ENCODE peak calls at places on chromosomes 2 and 18, in nine cellular contexts. One of them, this sample, is unnamed.

GRCh38 chr18:27665264-27665799 is 480.2 kb upstream of the CHST9 start:
- DNase-seq in HL-60: no peak
- DNase-seq in A549: no peak
- DNase-seq in K562: no peak
- DNase-seq in GM23338: peak
- DNase-seq in HCT116: no peak
- DNase-seq in GM12878: no peak
- DNase-seq in SK-N-SH: no peak
- DNase-seq in HepG2: no peak
- DNase-seq in this sample: no peak

GRCh38 chr18:57915241-57915640 is 112.1 kb upstream of the ATP8B1 start:
- DNase-seq in HL-60: no peak
- DNase-seq in A549: no peak
- DNase-seq in K562: no peak
- DNase-seq in GM23338: no peak
- DNase-seq in HCT116: no peak
- DNase-seq in GM12878: no peak
- DNase-seq in SK-N-SH: no peak
- DNase-seq in HepG2: no peak
- DNase-seq in this sample: no peak

GRCh38 chr2:95005726-95006125 is 19.8 kb upstream of the MAL start:
- DNase-seq in HL-60: no peak
- DNase-seq in A549: no peak
- DNase-seq in K562: no peak
- DNase-seq in GM23338: no peak
- DNase-seq in HCT116: no peak
- DNase-seq in GM12878: no peak
- DNase-seq in SK-N-SH: no peak
- DNase-seq in HepG2: no peak
- DNase-seq in this sample: no peak

GRCh38 chr18:39685303-39685902 is 2119.8 kb upstream of the CELF4 start:
- DNase-seq in HL-60: no peak
- DNase-seq in A549: no peak
- DNase-seq in K562: no peak
- DNase-seq in GM23338: peak
- DNase-seq in HCT116: no peak
- DNase-seq in GM12878: no peak
- DNase-seq in SK-N-SH: no peak
- DNase-seq in HepG2: peak
- DNase-seq in this sample: no peak

GRCh38 chr2:46632349-46632748 is 153.0 kb downstream of the TMEM247 start:
- DNase-seq in HL-60: no peak
- DNase-seq in A549: peak
- DNase-seq in K562: peak
- DNase-seq in GM23338: peak
- DNase-seq in HCT116: peak
- DNase-seq in GM12878: no peak
- DNase-seq in SK-N-SH: peak
- DNase-seq in HepG2: peak
- DNase-seq in this sample: no peak

GRCh38 chr18:63346471-63347183 is 20.4 kb downstream of the KDSR start:
- DNase-seq in HL-60: no peak
- DNase-seq in A549: no peak
- DNase-seq in K562: no peak
- DNase-seq in GM23338: no peak
- DNase-seq in HCT116: no peak
- DNase-seq in GM12878: no peak
- DNase-seq in SK-N-SH: no peak
- DNase-seq in HepG2: no peak
- DNase-seq in this sample: no peak

GRCh38 chr2:101792208-101792607 is 94.7 kb downstream of the MAP4K4 start:
- DNase-seq in HL-60: no peak
- DNase-seq in A549: no peak
- DNase-seq in K562: no peak
- DNase-seq in GM23338: no peak
- DNase-seq in HCT116: no peak
- DNase-seq in GM12878: no peak
- DNase-seq in SK-N-SH: no peak
- DNase-seq in HepG2: no peak
- DNase-seq in this sample: no peak

GRCh38 chr2:48715042-48715899 is 40.3 kb downstream of the LHCGR start:
- DNase-seq in HL-60: peak
- DNase-seq in A549: no peak
- DNase-seq in K562: no peak
- DNase-seq in GM23338: no peak
- DNase-seq in HCT116: no peak
- DNase-seq in GM12878: no peak
- DNase-seq in SK-N-SH: no peak
- DNase-seq in HepG2: no peak
- DNase-seq in this sample: no peak

GRCh38 chr2:151860613-151861146 is 32.5 kb upstream of the ARL5A start:
- DNase-seq in HL-60: no peak
- DNase-seq in A549: no peak
- DNase-seq in K562: no peak
- DNase-seq in GM23338: no peak
- DNase-seq in HCT116: no peak
- DNase-seq in GM12878: no peak
- DNase-seq in SK-N-SH: no peak
- DNase-seq in HepG2: no peak
- DNase-seq in this sample: no peak

GRCh38 chr2:10269291-10269690 is 33.4 kb upstream of the HPCAL1 start:
- DNase-seq in HL-60: no peak
- DNase-seq in A549: no peak
- DNase-seq in K562: no peak
- DNase-seq in GM23338: no peak
- DNase-seq in HCT116: no peak
- DNase-seq in GM12878: no peak
- DNase-seq in SK-N-SH: no peak
- DNase-seq in HepG2: no peak
- DNase-seq in this sample: no peak

GRCh38 chr2:191620144-191620543 is 57.8 kb upstream of the NABP1 start:
- DNase-seq in HL-60: no peak
- DNase-seq in A549: no peak
- DNase-seq in K562: peak
- DNase-seq in GM23338: no peak
- DNase-seq in HCT116: no peak
- DNase-seq in GM12878: no peak
- DNase-seq in SK-N-SH: no peak
- DNase-seq in HepG2: no peak
- DNase-seq in this sample: no peak

GRCh38 chr18:48263913-48264506 is 145.2 kb downstream of the ZBTB7C start:
- DNase-seq in HL-60: no peak
- DNase-seq in A549: no peak
- DNase-seq in K562: no peak
- DNase-seq in GM23338: no peak
- DNase-seq in HCT116: no peak
- DNase-seq in GM12878: no peak
- DNase-seq in SK-N-SH: peak
- DNase-seq in HepG2: no peak
- DNase-seq in this sample: no peak
- TF ChIP-seq REST in HL-60: no peak
- TF ChIP-seq REST in A549: no peak
- TF ChIP-seq REST in K562: no peak
- TF ChIP-seq REST in GM23338: no peak
- TF ChIP-seq REST in HCT116: no peak
- TF ChIP-seq REST in GM12878: no peak
- TF ChIP-seq REST in SK-N-SH: no peak
- TF ChIP-seq REST in HepG2: no peak
- TF ChIP-seq REST in this sample: no peak

DNA sequence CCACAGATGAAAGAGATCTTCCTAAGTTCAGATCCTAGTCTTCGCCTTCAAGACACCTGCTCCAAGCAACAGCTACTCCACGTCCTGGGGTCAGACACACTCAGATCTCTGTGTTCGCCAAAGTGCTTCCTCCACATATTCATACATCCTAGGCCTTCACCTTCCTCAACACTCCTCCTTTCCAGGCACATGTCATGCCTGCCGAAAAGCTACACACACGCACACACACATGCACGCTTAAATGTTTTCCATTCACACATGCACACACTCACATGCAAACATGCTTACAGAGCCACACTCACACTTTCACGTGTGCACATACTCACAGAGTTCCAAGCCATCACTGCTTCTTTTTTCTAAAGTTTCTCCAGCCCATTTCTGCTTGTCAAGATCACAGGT is 93.8 kb downstream of the PXDN start:
- DNase-seq in HL-60: no peak
- DNase-seq in A549: no peak
- DNase-seq in K562: no peak
- DNase-seq in GM23338: no peak
- DNase-seq in HCT116: no peak
- DNase-seq in GM12878: no peak
- DNase-seq in SK-N-SH: no peak
- DNase-seq in HepG2: no peak
- DNase-seq in this sample: no peak
- TF ChIP-seq REST in HL-60: no peak
- TF ChIP-seq REST in A549: no peak
- TF ChIP-seq REST in K562: no peak
- TF ChIP-seq REST in GM23338: no peak
- TF ChIP-seq REST in HCT116: no peak
- TF ChIP-seq REST in GM12878: no peak
- TF ChIP-seq REST in SK-N-SH: no peak
- TF ChIP-seq REST in HepG2: no peak
- TF ChIP-seq REST in this sample: no peak

GRCh38 chr2:66929632-66930385 is 467.3 kb upstream of the ETAA1 start:
- DNase-seq in HL-60: no peak
- DNase-seq in A549: no peak
- DNase-seq in K562: no peak
- DNase-seq in GM23338: no peak
- DNase-seq in HCT116: no peak
- DNase-seq in GM12878: no peak
- DNase-seq in SK-N-SH: no peak
- DNase-seq in HepG2: no peak
- DNase-seq in this sample: no peak
- TF ChIP-seq REST in HL-60: no peak
- TF ChIP-seq REST in A549: no peak
- TF ChIP-seq REST in K562: no peak
- TF ChIP-seq REST in GM23338: no peak
- TF ChIP-seq REST in HCT116: no peak
- TF ChIP-seq REST in GM12878: no peak
- TF ChIP-seq REST in SK-N-SH: no peak
- TF ChIP-seq REST in HepG2: no peak
- TF ChIP-seq REST in this sample: no peak

GRCh38 chr2:239917128-239917956 is 107.8 kb downstream of the NDUFA10 start:
- DNase-seq in HL-60: no peak
- DNase-seq in A549: no peak
- DNase-seq in K562: no peak
- DNase-seq in GM23338: no peak
- DNase-seq in HCT116: peak
- DNase-seq in GM12878: no peak
- DNase-seq in SK-N-SH: no peak
- DNase-seq in HepG2: no peak
- DNase-seq in this sample: no peak
- TF ChIP-seq REST in HL-60: no peak
- TF ChIP-seq REST in A549: no peak
- TF ChIP-seq REST in K562: no peak
- TF ChIP-seq REST in GM23338: no peak
- TF ChIP-seq REST in HCT116: no peak
- TF ChIP-seq REST in GM12878: no peak
- TF ChIP-seq REST in SK-N-SH: no peak
- TF ChIP-seq REST in HepG2: no peak
- TF ChIP-seq REST in this sample: no peak

GRCh38 chr2:85448840-85449588 is 30.5 kb downstream of the SH2D6 start:
- DNase-seq in HL-60: no peak
- DNase-seq in A549: no peak
- DNase-seq in K562: no peak
- DNase-seq in GM23338: no peak
- DNase-seq in HCT116: no peak
- DNase-seq in GM12878: no peak
- DNase-seq in SK-N-SH: no peak
- DNase-seq in HepG2: no peak
- DNase-seq in this sample: no peak

GRCh38 chr2:85444629-85445028 is 26.1 kb downstream of the SH2D6 start:
- DNase-seq in HL-60: no peak
- DNase-seq in A549: no peak
- DNase-seq in K562: peak
- DNase-seq in GM23338: no peak
- DNase-seq in HCT116: no peak
- DNase-seq in GM12878: no peak
- DNase-seq in SK-N-SH: no peak
- DNase-seq in HepG2: no peak
- DNase-seq in this sample: no peak

GRCh38 chr2:85446296-85447221 is 28.0 kb downstream of the SH2D6 start:
- DNase-seq in HL-60: no peak
- DNase-seq in A549: no peak
- DNase-seq in K562: no peak
- DNase-seq in GM23338: no peak
- DNase-seq in HCT116: no peak
- DNase-seq in GM12878: no peak
- DNase-seq in SK-N-SH: no peak
- DNase-seq in HepG2: no peak
- DNase-seq in this sample: no peak

GRCh38 chr2:85445316-85446295 is 27.1 kb downstream of the SH2D6 start:
- DNase-seq in HL-60: no peak
- DNase-seq in A549: no peak
- DNase-seq in K562: no peak
- DNase-seq in GM23338: no peak
- DNase-seq in HCT116: no peak
- DNase-seq in GM12878: no peak
- DNase-seq in SK-N-SH: peak
- DNase-seq in HepG2: no peak
- DNase-seq in this sample: no peak

GRCh38 chr2:85447222-85447585 is 28.7 kb downstream of the SH2D6 start:
- DNase-seq in HL-60: no peak
- DNase-seq in A549: no peak
- DNase-seq in K562: no peak
- DNase-seq in GM23338: no peak
- DNase-seq in HCT116: no peak
- DNase-seq in GM12878: no peak
- DNase-seq in SK-N-SH: no peak
- DNase-seq in HepG2: no peak
- DNase-seq in this sample: no peak
- TF ChIP-seq REST in HL-60: no peak
- TF ChIP-seq REST in A549: no peak
- TF ChIP-seq REST in K562: no peak
- TF ChIP-seq REST in GM23338: no peak
- TF ChIP-seq REST in HCT116: no peak
- TF ChIP-seq REST in GM12878: no peak
- TF ChIP-seq REST in SK-N-SH: no peak
- TF ChIP-seq REST in HepG2: no peak
- TF ChIP-seq REST in this sample: no peak

This sample was measured in Panc1.